ENCODE peak calls at places on chromosomes 13 and 19, in eight cellular contexts. Q is prostate gland, G is stomach, Z is transverse colon, C is GM12878, U is K562, W is breast epithelium, S is HepG2. X is an unnamed sample.

GRCh38 chr19:52992109-52993004 is 21.4 kb upstream of the ERVV-1 start:
- DNase-seq in Q (peak; percentile 10), G (peak; percentile 27), Z (peak; percentile 37), C (no peak), U (peak; percentile 46), W (peak; percentile 20), S (no peak), X (no peak)

GRCh38 chr13:109301711-109302110 is 484.7 kb downstream of the IRS2 start:
- DNase-seq in Q (no peak), G (no peak), Z (no peak), C (no peak), U (no peak), W (no peak), S (no peak), X (no peak)

GRCh38 chr13:45269204-45269603 is 68.4 kb upstream of the KCTD4 start:
- DNase-seq in Q (no peak), G (no peak), Z (no peak), C (no peak), U (no peak), W (no peak), S (no peak), X (no peak)

GRCh38 chr13:25783076-25783475 is 268.7 kb downstream of the SHISA2 start:
- DNase-seq in Q (no peak), G (no peak), Z (no peak), C (no peak), U (no peak), W (no peak), S (no peak), X (no peak)

GRCh38 chr13:74560325-74560724 is 426.1 kb upstream of the KLF12 start:
- DNase-seq in Q (no peak), G (no peak), Z (no peak), C (peak; percentile 24), U (no peak), W (no peak), S (no peak), X (no peak)

GRCh38 chr13:60788156-60788829 is 391.3 kb downstream of the TDRD3 start:
- DNase-seq in Q (no peak), G (no peak), Z (no peak), C (no peak), U (no peak), W (no peak), S (no peak), X (no peak)

GRCh38 chr19:6126335-6126974 is 9.0 kb upstream of the ACSBG2 start:
- DNase-seq in Q (no peak), G (no peak), Z (no peak), C (peak; percentile 71), U (peak; percentile 70), W (no peak), S (peak; percentile 67), X (no peak)

GRCh38 chr19:42287017-42287825 is 14.7 kb upstream of the PRR19 start:
- DNase-seq in Q (no peak), G (no peak), Z (no peak), C (no peak), U (no peak), W (no peak), S (no peak), X (no peak)

GRCh38 chr19:39247701-39248664 is 673 bp downstream of the IFNL4 start:
- DNase-seq in Q (no peak), G (no peak), Z (no peak), C (no peak), U (no peak), W (no peak), S (no peak), X (peak; percentile 87)

GRCh38 chr13:34372581-34372980 is 554.6 kb downstream of the RFC3 start:
- DNase-seq in Q (no peak), G (no peak), Z (no peak), C (no peak), U (no peak), W (no peak), S (no peak), X (no peak)

GRCh38 chr13:46119883-46120614 is 15.2 kb upstream of the CPB2 start:
- DNase-seq in Q (no peak), G (no peak), Z (no peak), C (no peak), U (peak; percentile 68), W (no peak), S (no peak), X (no peak)

GRCh38 chr13:80841346-80841882 is 500.5 kb upstream of the SPRY2 start:
- DNase-seq in Q (no peak), G (no peak), Z (no peak), C (no peak), U (no peak), W (no peak), S (no peak), X (no peak)

GRCh38 chr19:4573682-4574081 is 14.2 kb upstream of the SEMA6B start:
- DNase-seq in Q (no peak), G (no peak), Z (no peak), C (no peak), U (no peak), W (no peak), S (no peak), X (no peak)

GRCh38 chr13:114118763-114119123 is 13.7 kb downstream of the RASA3 start:
- DNase-seq in Q (no peak), G (no peak), Z (no peak), C (no peak), U (no peak), W (no peak), S (no peak), X (no peak)

GRCh38 chr19:17529239-17530158 is 18.1 kb downstream of the PGLS start:
- DNase-seq in Q (no peak), G (no peak), Z (no peak), C (no peak), U (no peak), W (no peak), S (no peak), X (no peak)

GRCh38 chr19:31841755-31842154 is 492.5 kb upstream of the TSHZ3 start:
- DNase-seq in Q (no peak), G (no peak), Z (no peak), C (no peak), U (no peak), W (no peak), S (no peak), X (no peak)

GRCh38 chr13:48838193-48839000 is 137.3 kb upstream of the FNDC3A start:
- DNase-seq in Q (no peak), G (no peak), Z (no peak), C (no peak), U (no peak), W (no peak), S (no peak), X (no peak)

GRCh38 chr19:45100797-45101196 is 7.8 kb downstream of the PPP1R37 start:
- DNase-seq in Q (no peak), G (no peak), Z (no peak), C (no peak), U (no peak), W (no peak), S (no peak), X (no peak)

GRCh38 chr19:31560021-31560770 is 211.0 kb upstream of the TSHZ3 start:
- DNase-seq in Q (no peak), G (no peak), Z (no peak), C (no peak), U (no peak), W (no peak), S (no peak), X (no peak)

GRCh38 chr19:831407-832369 is 4.1 kb downstream of the AZU1 start:
- DNase-seq in Q (no peak), G (no peak), Z (no peak), C (no peak), U (peak; percentile 80), W (no peak), S (no peak), X (no peak)
- TF ChIP-seq POLR2AphosphoS5 in Q (no peak), G (no peak), Z (no peak), C (no peak), U (no peak), W (no peak), S (no peak), X (no peak)

DNA sequence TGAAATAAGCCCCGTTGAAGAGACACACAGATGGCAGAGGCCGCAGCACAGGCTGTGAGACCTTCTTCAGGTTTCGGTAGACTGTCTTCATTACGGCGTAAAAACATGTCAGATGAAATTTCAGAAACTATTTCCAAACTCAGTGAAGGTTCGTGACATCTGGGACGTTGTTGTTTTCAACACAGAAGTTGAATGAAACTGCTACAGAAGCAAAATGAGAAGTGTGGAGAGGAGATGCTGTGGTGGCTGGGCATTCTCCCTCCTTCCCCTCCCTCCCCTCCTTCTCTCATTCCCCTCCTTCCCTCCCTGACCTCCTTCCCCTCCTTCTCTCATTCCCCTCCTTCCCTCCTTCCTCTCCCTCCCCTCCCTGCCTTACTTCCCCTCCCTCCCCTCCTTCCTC is 113.6 kb downstream of the ATP11A start:
- DNase-seq in Q (no peak), G (no peak), Z (no peak), C (peak; percentile 70), U (no peak), W (no peak), S (no peak), X (no peak)
- H3K27ac ChIP-seq in Q (no peak overlapping the region), G (no peak overlapping the region), Z (no peak overlapping the region), C (peak overlapping the region; percentile 91), U (no peak overlapping the region), W (no peak overlapping the region), S (no peak overlapping the region), X (no peak overlapping the region)

GRCh38 chr13:44180876-44181536 is 192.6 kb upstream of the SERP2 start:
- DNase-seq in Q (no peak), G (no peak), Z (no peak), C (no peak), U (no peak), W (no peak), S (no peak), X (no peak)

GRCh38 chr13:44189085-44189484 is 184.5 kb upstream of the SERP2 start:
- DNase-seq in Q (no peak), G (no peak), Z (no peak), C (no peak), U (no peak), W (no peak), S (no peak), X (no peak)

GRCh38 chr13:44188257-44188656 is 185.4 kb upstream of the SERP2 start:
- DNase-seq in Q (no peak), G (no peak), Z (no peak), C (no peak), U (no peak), W (no peak), S (no peak), X (no peak)

GRCh38 chr13:44181938-44182337 is 191.7 kb upstream of the SERP2 start:
- DNase-seq in Q (no peak), G (no peak), Z (no peak), C (no peak), U (no peak), W (no peak), S (no peak), X (no peak)

DNA sequence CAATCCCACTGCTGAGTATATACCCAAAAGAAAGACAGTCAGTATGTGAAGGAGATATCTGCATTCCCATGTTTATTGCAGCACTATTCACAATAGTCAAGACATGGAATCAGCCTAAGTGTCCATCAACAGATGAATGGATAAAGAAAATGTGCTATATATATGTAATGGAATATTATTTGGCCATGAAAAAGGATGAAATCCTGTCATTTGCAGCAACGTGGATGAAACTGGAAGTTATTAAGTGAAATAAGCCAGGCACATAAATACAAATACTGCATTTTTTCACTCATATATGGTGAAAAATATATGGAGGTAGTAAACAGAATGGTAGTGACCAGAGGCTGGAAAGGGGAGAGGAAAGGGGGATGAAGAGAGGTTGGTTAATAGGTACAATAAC is 188.9 kb upstream of the SERP2 start:
- DNase-seq in Q (no peak), G (no peak), Z (no peak), C (no peak), U (no peak), W (no peak), S (no peak), X (no peak)
- TF ChIP-seq POLR2AphosphoS5 in Q (no peak), G (no peak), Z (no peak), C (no peak), U (no peak), W (no peak), S (no peak), X (no peak)

GRCh38 chr19:1653300-1653628 is 849 bp upstream of the TCF3 start:
- DNase-seq in Q (peak; percentile 21), G (no peak), Z (no peak), C (no peak), U (no peak), W (no peak), S (no peak), X (no peak)
- H3K27ac ChIP-seq in Q (peak overlapping the region; percentile 100), G (peak overlapping the region; percentile 100), Z (peak overlapping the region; percentile 99), C (peak overlapping the region; percentile 100), U (peak overlapping the region; percentile 94), W (peak overlapping the region; percentile 100), S (no peak overlapping the region), X (peak overlapping the region; percentile 100)

X was measured in upper lobe of left lung.